ENCODE peak calls at places on chromosomes 7 and 10, in four cellular contexts. C, Q, E and Y are unnamed samples.
A peak's percentile ranks its signal among the peaks of the same experiment; 100 is the strongest.

GRCh38 chr10:7666253-7667023 is at the start of gene ITIH5:
- DNase-seq in C (no peak), Q (no peak), E (no peak), Y (no peak)

GRCh38 chr7:145698526-145699262 is 417.9 kb upstream of the CNTNAP2 start:
- DNase-seq in C (no peak), Q (no peak), E (no peak), Y (no peak)

GRCh38 chr10:100976906-100977305 is 7.6 kb downstream of the SEMA4G start:
- DNase-seq in C (no peak), Q (no peak), E (no peak), Y (no peak)

GRCh38 chr10:2201534-2202104 is 464.3 kb upstream of the ADARB2 start:
- DNase-seq in C (no peak), Q (no peak), E (no peak), Y (no peak)

GRCh38 chr10:22684707-22685106 is 29.7 kb downstream of the PIP4K2A start:
- DNase-seq in C (no peak), Q (no peak), E (no peak), Y (no peak)

GRCh38 chr7:80618105-80618504 is 20.3 kb upstream of the CD36 start:
- DNase-seq in C (no peak), Q (no peak), E (no peak), Y (no peak)

GRCh38 chr7:150942591-150943452 is 35.3 kb downstream of the KCNH2 start:
- DNase-seq in C (no peak), Q (no peak), E (no peak), Y (no peak)

GRCh38 chr10:12793106-12793505 is 208.4 kb downstream of the CCDC3 start:
- DNase-seq in C (no peak), Q (no peak), E (no peak), Y (no peak)

GRCh38 chr7:151960449-151960848 is 4.2 kb downstream of the GALNTL5 start:
- DNase-seq in C (no peak), Q (no peak), E (no peak), Y (no peak)

GRCh38 chr10:30096564-30096963 is 37.2 kb upstream of the JCAD start:
- DNase-seq in C (no peak), Q (no peak), E (no peak), Y (no peak)

GRCh38 chr7:90233569-90233968 is 11.4 kb upstream of the CFAP69 start:
- DNase-seq in C (no peak), Q (no peak), E (no peak), Y (no peak)

GRCh38 chr7:30838008-30838407 is 66.8 kb downstream of the MINDY4 start:
- DNase-seq in C (no peak), Q (no peak), E (no peak), Y (no peak)

GRCh38 chr7:85126383-85126782 is 60.5 kb downstream of the SEMA3D start:
- DNase-seq in C (no peak), Q (no peak), E (no peak), Y (no peak)

GRCh38 chr10:96275685-96276418 is 4.5 kb upstream of the BLNK start:
- DNase-seq in C (no peak), Q (no peak), E (no peak), Y (no peak)

GRCh38 chr7:29035044-29035740 is 77.1 kb upstream of the TRIL start:
- DNase-seq in C (no peak), Q (no peak), E (no peak), Y (no peak)

GRCh38 chr10:132624847-132625839 is 87.6 kb downstream of the INPP5A start:
- DNase-seq in C (no peak), Q (no peak), E (no peak), Y (no peak)

GRCh38 chr10:100805543-100806355 is 60.4 kb downstream of the PAX2 start:
- DNase-seq in C (no peak), Q (no peak), E (no peak), Y (no peak)

GRCh38 chr7:5649658-5650057 is 131.8 kb downstream of the RNF216 start:
- DNase-seq in C (no peak), Q (no peak), E (no peak), Y (no peak)

GRCh38 chr7:34096135-34096775 is 190.9 kb downstream of the BMPER start:
- DNase-seq in C (peak; percentile 56), Q (no peak), E (no peak), Y (no peak)

GRCh38 chr10:3133948-3134347 is 38.6 kb downstream of the PITRM1 start:
- DNase-seq in C (no peak), Q (no peak), E (no peak), Y (no peak)

GRCh38 chr7:136869006-136869961 is 832 bp downstream of the CHRM2 start:
- DNase-seq in C (no peak), Q (no peak), E (no peak), Y (no peak)